ENCODE peak calls at places on chromosomes 1 and 21, in five cellular contexts. A is CD8-positive, alpha-beta T cell; T is mammary epithelial cell; O is colonic mucosa; J is Panc1. V is an unnamed sample.
A peak's percentile ranks its signal among the peaks of the same experiment; 100 is the strongest.

GRCh38 chr1:119740261-119740660 is 28.4 kb downstream of the HMGCS2 start:
- DNase-seq in A (no peak), T (no peak), O (no peak), J (no peak), V (no peak)

GRCh38 chr1:193104496-193104905 is 713 bp downstream of the GLRX2 start:
- DNase-seq in A (no peak), T (peak; percentile 60), O (peak; percentile 58), J (no peak), V (peak; percentile 77)

GRCh38 chr21:41803316-41803715 is 36.5 kb upstream of the RIPK4 start:
- DNase-seq in A (no peak), T (peak; percentile 55), O (no peak), J (no peak), V (no peak)

GRCh38 chr1:101388904-101389546 is 152.2 kb downstream of the S1PR1 start:
- DNase-seq in A (no peak), T (peak; percentile 14), O (no peak), J (no peak), V (no peak)

GRCh38 chr1:14543191-14543849 is 55.2 kb upstream of the KAZN start:
- DNase-seq in A (no peak), T (no peak), O (no peak), J (no peak), V (no peak)

GRCh38 chr21:26966360-26966977 is 419 bp downstream of the ADAMTS5 start:
- DNase-seq in A (no peak), T (no peak), O (no peak), J (no peak), V (peak; percentile 73)

GRCh38 chr1:20141001-20141400 is 1.9 kb downstream of the PLA2G2F start:
- DNase-seq in A (no peak), T (no peak), O (no peak), J (no peak), V (no peak)

GRCh38 chr1:6465461-6466005 is 440 bp downstream of the TNFRSF25 start:
- DNase-seq in A (peak; percentile 71), T (no peak), O (no peak), J (no peak), V (no peak)

GRCh38 chr1:160261526-160261877 is 847 bp downstream of the DCAF8 start:
- DNase-seq in A (peak; percentile 86), T (peak; percentile 80), O (peak; percentile 66), J (no peak), V (peak; percentile 88)

GRCh38 chr1:48931571-48932251 is 155.0 kb upstream of the BEND5 start:
- DNase-seq in A (no peak), T (peak; percentile 79), O (no peak), J (no peak), V (peak; percentile 26)

GRCh38 chr21:40546657-40547056 is 300.3 kb downstream of the DSCAM start:
- DNase-seq in A (no peak), T (no peak), O (no peak), J (no peak), V (no peak)

GRCh38 chr1:240737761-240738265 is 125.9 kb upstream of the GREM2 start:
- DNase-seq in A (no peak), T (no peak), O (no peak), J (no peak), V (no peak)

GRCh38 chr1:173409613-173410012 is 67.5 kb upstream of the PRDX6 start:
- DNase-seq in A (peak; percentile 50), T (peak; percentile 37), O (no peak), J (no peak), V (no peak)

GRCh38 chr21:37165606-37166005 is 92.6 kb downstream of the TTC3 start:
- DNase-seq in A (no peak), T (no peak), O (no peak), J (no peak), V (no peak)

GRCh38 chr1:236800002-236800620 is 5.0 kb downstream of the MTR start:
- DNase-seq in A (no peak), T (peak; percentile 57), O (no peak), J (no peak), V (no peak)

GRCh38 chr1:1013922-1014617 is 773 bp downstream of the ISG15 start:
- DNase-seq in A (peak; percentile 62), T (no peak), O (no peak), J (no peak), V (no peak)

GRCh38 chr1:172254521-172255222 is 165.8 kb upstream of the C1orf105 start:
- DNase-seq in A (no peak), T (peak; percentile 85), O (no peak), J (peak; percentile 66), V (peak; percentile 14)

GRCh38 chr1:175072131-175072941 is 4.7 kb downstream of the TNN start:
- DNase-seq in A (no peak), T (peak; percentile 35), O (no peak), J (no peak), V (peak; percentile 87)

GRCh38 chr1:177505905-177506590 is 335.3 kb downstream of the BRINP2 start:
- DNase-seq in A (no peak), T (peak; percentile 70), O (no peak), J (no peak), V (no peak)

GRCh38 chr1:90728656-90729257 is 11.7 kb upstream of the BARHL2 start:
- DNase-seq in A (no peak), T (no peak), O (no peak), J (no peak), V (no peak)

GRCh38 chr1:109931189-109931672 is 20.6 kb downstream of the CSF1 start:
- DNase-seq in A (no peak), T (no peak), O (peak; percentile 69), J (no peak), V (peak; percentile 97)

GRCh38 chr1:225602590-225603206 is 50.2 kb downstream of the ENAH start:
- DNase-seq in A (no peak), T (no peak), O (no peak), J (no peak), V (no peak)

GRCh38 chr1:17795836-17796645 is 40.9 kb downstream of the ACTL8 start:
- DNase-seq in A (no peak), T (no peak), O (no peak), J (no peak), V (no peak)

GRCh38 chr1:87115317-87115885 is 201.0 kb downstream of the HS2ST1 start:
- DNase-seq in A (no peak), T (peak; percentile 65), O (no peak), J (no peak), V (peak; percentile 40)

GRCh38 chr1:28190996-28191645 is 14.6 kb upstream of the PTAFR start:
- DNase-seq in A (no peak), T (no peak), O (no peak), J (no peak), V (no peak)

DNA sequence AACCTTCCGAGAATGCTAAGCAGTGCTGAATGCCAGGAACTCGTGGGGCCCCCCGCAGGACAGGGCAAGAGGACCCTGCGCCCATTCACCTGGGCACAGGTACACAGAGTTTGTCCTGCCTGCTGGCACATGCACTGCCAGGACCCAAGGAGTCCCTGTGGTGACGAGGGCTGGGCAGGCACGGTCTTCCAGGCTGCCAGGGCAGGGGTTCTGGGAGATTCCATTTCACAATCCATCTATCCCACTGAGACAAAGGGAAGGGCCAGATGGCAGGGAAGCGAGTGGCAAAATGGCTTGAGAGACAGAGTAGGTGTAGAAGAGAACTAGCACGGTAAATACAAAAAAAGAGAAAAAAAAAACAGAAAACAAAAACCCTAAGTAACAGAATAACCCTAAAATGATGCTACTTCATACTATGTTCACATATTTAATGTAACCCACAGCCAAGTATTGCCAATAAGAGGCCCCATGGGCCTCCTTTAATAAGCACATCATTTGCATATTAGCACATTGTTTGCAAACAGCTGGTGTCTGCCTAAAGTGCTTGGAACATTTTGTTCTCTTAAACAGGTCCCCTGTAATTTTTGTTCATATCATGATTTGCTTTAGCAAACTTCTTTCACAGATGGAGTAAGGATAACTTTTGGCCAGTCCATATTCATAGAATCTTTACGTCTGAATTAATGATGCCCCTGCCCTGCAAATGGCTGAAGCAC is 83.8 kb downstream of the STUM start:
- DNase-seq in A (no peak), T (no peak), O (no peak), J (no peak), V (no peak)
- H3K4me1 ChIP-seq in A (peaks cover 49% of the 10 kb centered on the region), T (peaks cover 7% of the 10 kb centered on the region), O (peaks cover 8% of the 10 kb centered on the region), J (no peaks in the 10 kb centered on the region), V (no peaks in the 10 kb centered on the region)

GRCh38 chr1:235075121-235075954 is 53.3 kb downstream of the TOMM20 start:
- DNase-seq in A (peak; percentile 37), T (peak; percentile 86), O (no peak), J (no peak), V (no peak)

GRCh38 chr1:235072096-235072495 is 56.5 kb downstream of the TOMM20 start:
- DNase-seq in A (no peak), T (no peak), O (no peak), J (no peak), V (no peak)

GRCh38 chr1:235073968-235074334 is 54.7 kb downstream of the TOMM20 start:
- DNase-seq in A (no peak), T (no peak), O (peak; percentile 72), J (no peak), V (no peak)

GRCh38 chr1:235074335-235075120 is 54.1 kb downstream of the TOMM20 start:
- DNase-seq in A (no peak), T (peak; percentile 73), O (peak; percentile 60), J (no peak), V (peak; percentile 43)

DNA sequence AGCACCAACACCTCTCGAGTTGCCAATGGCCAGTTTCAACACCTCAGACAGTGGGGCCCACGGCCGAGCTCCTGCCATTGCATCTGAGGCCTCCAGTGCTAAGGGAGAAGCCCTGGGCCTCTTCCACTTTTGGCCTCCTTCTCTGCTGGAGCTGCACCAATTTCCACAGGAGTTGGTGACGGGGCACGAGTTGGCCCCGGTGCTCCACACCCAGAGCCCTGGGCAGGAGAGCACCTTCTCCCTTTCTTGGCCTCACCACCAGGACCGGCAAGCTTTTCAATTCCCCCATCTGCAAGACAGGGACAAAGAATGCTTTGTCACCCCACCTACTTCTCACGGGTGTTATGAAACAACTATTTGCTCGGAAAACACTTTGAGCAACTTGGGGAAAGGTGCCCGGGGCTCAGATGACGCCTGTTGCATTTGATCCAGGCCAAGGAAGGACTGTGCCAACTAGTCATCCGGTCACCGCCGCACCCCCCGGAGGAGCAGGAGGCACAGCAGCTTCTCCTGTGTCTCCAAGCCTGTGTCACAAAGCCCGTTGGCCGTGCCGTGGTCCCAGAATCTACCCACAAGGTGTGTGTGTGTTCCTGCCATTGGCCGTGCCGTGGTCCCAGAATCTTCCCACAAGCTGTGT is 55.2 kb downstream of the TOMM20 start:
- DNase-seq in A (no peak), T (peak; percentile 98), O (peak; percentile 84), J (no peak), V (no peak)
- H3K4me1 ChIP-seq in A (no peaks in the 10 kb centered on the region), T (peaks cover 56% of the 10 kb centered on the region), O (peaks cover 29% of the 10 kb centered on the region), J (peaks cover 74% of the 10 kb centered on the region), V (no peaks in the 10 kb centered on the region)

GRCh38 chr1:10046356-10047085 is 13.8 kb downstream of the UBE4B start:
- DNase-seq in A (no peak), T (no peak), O (no peak), J (no peak), V (no peak)
- H3K4me1 ChIP-seq in A (peaks cover 5% of the 10 kb centered on the region), T (peaks cover 15% of the 10 kb centered on the region), O (no peaks in the 10 kb centered on the region), J (no peaks in the 10 kb centered on the region), V (no peaks in the 10 kb centered on the region)

DNA sequence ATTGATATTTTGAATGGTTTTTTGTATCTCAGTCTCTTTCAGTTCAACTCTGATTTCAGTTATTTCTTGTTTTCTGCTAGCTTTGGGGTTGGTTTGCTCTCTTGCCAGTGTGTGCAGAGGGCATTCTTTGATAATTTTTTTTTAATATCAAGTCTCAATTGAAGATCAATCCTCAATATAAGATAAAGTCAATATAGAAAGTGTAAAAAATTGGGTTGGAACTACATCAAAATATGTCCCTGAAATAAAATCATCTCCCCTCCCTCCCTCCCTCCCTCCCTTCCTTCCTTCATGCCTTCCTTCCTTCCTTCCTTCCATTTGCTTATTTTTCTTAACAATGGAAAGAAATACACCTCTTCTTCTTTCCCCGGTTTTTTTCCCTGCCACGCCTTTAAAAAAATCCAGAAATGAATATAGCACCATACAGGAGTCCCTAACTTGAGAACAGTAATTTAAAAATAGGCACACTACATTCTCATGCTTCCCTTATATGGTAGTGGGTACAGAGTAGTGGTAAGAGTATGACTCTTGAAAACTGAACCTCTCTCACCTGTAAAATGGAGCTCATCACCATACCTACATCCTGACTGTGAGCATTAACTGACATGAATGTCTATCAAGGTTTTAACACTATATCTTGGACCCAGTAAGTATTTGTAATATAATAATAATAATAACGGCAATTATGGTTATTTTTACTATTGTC is 221.9 kb downstream of the GIPC2 start:
- DNase-seq in A (no peak), T (no peak), O (no peak), J (no peak), V (no peak)
- H3K4me1 ChIP-seq in A (no peaks in the 10 kb centered on the region), T (no peaks in the 10 kb centered on the region), O (no peaks in the 10 kb centered on the region), J (no peaks in the 10 kb centered on the region), V (no peaks in the 10 kb centered on the region)

V was measured in mesendoderm.